ENCODE peak calls at places on chromosomes 6 and 20, in four cellular contexts. K is K562, X is GM12878, A is HepG2. M is an unnamed sample.

GRCh38 chr20:4782373-4782772 is 60.7 kb downstream of the PRND start:
- DNase-seq in X (no peak), A (no peak), K (no peak), M (no peak)

GRCh38 chr6:1313755-1314503 is 2.0 kb downstream of the FOXQ1 start:
- DNase-seq in K (no peak), A (peak), X (no peak), M (peak)

GRCh38 chr6:150025201-150025917 is at the start of gene RAET1L:
- DNase-seq in X (no peak), K (no peak), A (no peak), M (no peak)

GRCh38 chr6:66623050-66623449 is 916.0 kb upstream of the EYS start:
- DNase-seq in A (no peak), X (no peak), K (no peak), M (no peak)

GRCh38 chr20:57241592-57241991 is 24.8 kb downstream of the BMP7 start:
- DNase-seq in X (no peak), K (no peak), A (no peak), M (no peak)

GRCh38 chr6:164106345-164106769 is 691.8 kb downstream of the QKI start:
- DNase-seq in A (peak), K (peak), X (no peak), M (peak)

GRCh38 chr20:7499201-7499600 is 441.1 kb downstream of the HAO1 start:
- DNase-seq in A (no peak), K (no peak), X (no peak), M (no peak)

GRCh38 chr20:25623225-25623735 is 534 bp downstream of the NANP start:
- DNase-seq in X (peak), K (peak), A (peak), M (peak)

GRCh38 chr20:40218296-40218955 is 470.6 kb downstream of the MAFB start:
- DNase-seq in X (no peak), K (peak), A (no peak), M (no peak)

GRCh38 chr6:122615409-122615808 is 5.2 kb downstream of the PKIB start:
- DNase-seq in A (no peak), K (no peak), X (no peak), M (no peak)

GRCh38 chr6:35024601-35025054 is 116.5 kb downstream of the TCP11 start:
- DNase-seq in X (no peak), A (peak), K (peak), M (no peak)

GRCh38 chr6:2952557-2953095 is 18.7 kb downstream of the SERPINB6 start:
- DNase-seq in X (no peak), K (peak), A (peak), M (peak)

GRCh38 chr6:131867744-131868143 is 59.9 kb downstream of the ENPP1 start:
- DNase-seq in K (no peak), A (peak), X (no peak), M (no peak)

GRCh38 chr6:131819507-131820228 is 11.8 kb downstream of the ENPP1 start:
- DNase-seq in X (no peak), K (peak), A (peak), M (no peak)

GRCh38 chr6:165973473-165973872 is 194.2 kb downstream of the TBXT start:
- DNase-seq in A (no peak), K (no peak), X (no peak), M (no peak)

GRCh38 chr20:32285621-32286334 is 8.3 kb downstream of the KIF3B start:
- DNase-seq in K (peak), X (peak), A (no peak), M (no peak)

GRCh38 chr20:7627734-7628663 is 312.3 kb downstream of the HAO1 start:
- DNase-seq in A (no peak), K (no peak), X (no peak), M (no peak)

GRCh38 chr6:134165827-134166226 is 113.4 kb upstream of the SLC2A12 start:
- DNase-seq in X (no peak), A (no peak), K (no peak), M (no peak)

GRCh38 chr6:112243861-112244415 is 10.4 kb downstream of the LAMA4 start:
- DNase-seq in A (no peak), K (no peak), X (no peak), M (no peak)

GRCh38 chr6:135860361-135860760 is 8.9 kb downstream of the PDE7B start:
- DNase-seq in K (no peak), A (no peak), X (no peak), M (no peak)

GRCh38 chr20:3805594-3806264 is 9.6 kb downstream of the CDC25B start:
- DNase-seq in K (peak), A (no peak), X (no peak), M (no peak)

GRCh38 chr20:38730989-38731737 is 6.9 kb downstream of the SLC32A1 start:
- DNase-seq in K (peak), A (peak), X (no peak), M (peak)

GRCh38 chr6:168968801-168969200 is 284.8 kb downstream of the THBS2 start:
- DNase-seq in A (no peak), K (no peak), X (no peak), M (no peak)

GRCh38 chr6:168967556-168967955 is 286.1 kb downstream of the THBS2 start:
- DNase-seq in A (no peak), X (no peak), K (no peak), M (no peak)

GRCh38 chr6:168968228-168968627 is 285.4 kb downstream of the THBS2 start:
- DNase-seq in K (peak), X (no peak), A (peak), M (no peak)

GRCh38 chr6:168971549-168971948 is 282.1 kb downstream of the THBS2 start:
- DNase-seq in K (no peak), X (no peak), A (no peak), M (no peak)
- TF ChIP-seq TCF7 in K (no peak), X (no peak), A (no peak), M (no peak)

GRCh38 chr6:148985499-148985898 is 238.7 kb downstream of the UST start:
- DNase-seq in A (no peak), K (no peak), X (no peak), M (no peak)

GRCh38 chr6:148984516-148985056 is 237.8 kb downstream of the UST start:
- DNase-seq in X (no peak), A (no peak), K (no peak), M (no peak)

GRCh38 chr6:148981515-148981914 is 234.7 kb downstream of the UST start:
- DNase-seq in K (no peak), X (no peak), A (no peak), M (no peak)

GRCh38 chr6:148983366-148983765 is 236.5 kb downstream of the UST start:
- DNase-seq in X (no peak), A (no peak), K (no peak), M (no peak)

DNA sequence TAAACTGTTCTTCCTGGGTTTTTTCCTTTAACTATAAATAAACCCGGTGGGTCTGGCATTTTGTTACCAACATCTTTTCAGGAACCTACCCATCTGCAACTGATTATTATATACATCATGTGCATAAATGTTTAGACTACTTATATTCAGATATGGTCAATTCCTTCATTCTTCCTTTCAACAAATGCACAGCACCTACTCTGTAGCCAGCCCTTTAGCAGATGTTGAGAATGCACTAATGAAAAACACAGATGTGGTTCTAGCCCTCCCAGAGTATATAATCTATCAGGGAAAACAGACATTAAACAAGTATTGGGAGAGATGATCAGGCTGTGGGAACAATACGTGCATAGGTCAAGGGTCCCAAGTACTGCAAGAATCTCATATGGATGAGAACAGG is 237.2 kb downstream of the UST start:
- DNase-seq in A (no peak), K (no peak), X (no peak), M (no peak)
- TF ChIP-seq TCF7 in A (no peak), K (no peak), X (no peak), M (no peak)

GRCh38 chr6:56862415-56863175 is 92.3 kb upstream of the BEND6 start:
- DNase-seq in K (no peak), X (no peak), A (no peak), M (no peak)
- TF ChIP-seq TCF7 in K (no peak), X (no peak), A (no peak), M (no peak)

DNA sequence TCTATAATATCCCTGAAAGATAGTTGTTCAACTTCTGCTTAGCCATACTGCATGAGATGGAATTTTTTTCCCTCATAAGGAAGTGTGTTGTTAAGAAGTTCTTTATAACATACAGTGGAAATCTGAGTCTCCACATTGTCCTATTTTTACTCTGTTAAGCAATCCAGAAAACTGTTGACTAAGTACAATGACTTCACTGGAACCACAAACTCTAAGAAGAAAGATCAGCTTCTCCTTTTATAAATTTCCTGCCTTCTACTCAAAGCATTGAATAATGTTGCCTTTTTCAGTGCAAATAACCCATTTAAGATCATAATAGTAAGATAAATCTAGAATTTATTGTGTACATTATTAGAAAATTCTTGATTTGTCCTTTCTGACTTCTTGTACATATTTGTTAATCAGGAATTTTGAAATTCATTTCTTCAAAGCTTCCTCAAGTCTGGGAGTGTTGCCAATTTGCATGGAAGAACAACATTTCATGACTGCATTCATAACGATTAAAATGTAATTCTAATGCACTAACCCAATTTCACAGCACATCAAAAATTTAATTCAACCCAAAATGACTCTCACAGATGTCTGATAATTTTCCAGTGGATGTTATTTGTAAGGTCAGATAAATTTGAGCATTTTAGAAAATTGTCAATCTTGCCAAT is 45.6 kb upstream of the ANKEF1 start:
- DNase-seq in K (no peak), A (no peak), X (no peak), M (no peak)
- TF ChIP-seq TCF7 in K (no peak), A (no peak), X (no peak), M (no peak)

GRCh38 chr6:30344868-30345671 is at the start of gene RPP21:
- DNase-seq in K (peak), X (no peak), A (peak), M (peak)
- TF ChIP-seq TCF7 in K (peak), X (no peak), A (no peak), M (no peak)

GRCh38 chr6:96900873-96901272 is 3.2 kb upstream of the NDUFAF4 start:
- DNase-seq in A (no peak), K (no peak), X (no peak), M (no peak)
- TF ChIP-seq TCF7 in A (no peak), K (no peak), X (no peak), M (no peak)

GRCh38 chr20:19761853-19762252 is 3.8 kb downstream of the RIN2 start:
- DNase-seq in X (no peak), K (no peak), A (no peak), M (no peak)
- TF ChIP-seq TCF7 in X (no peak), K (no peak), A (no peak), M (no peak)

GRCh38 chr20:59772931-59773913 is 160.2 kb downstream of the SYCP2 start:
- DNase-seq in K (no peak), X (no peak), A (no peak), M (no peak)
- TF ChIP-seq TCF7 in K (no peak), X (no peak), A (no peak), M (no peak)

GRCh38 chr6:42819803-42820508 is 38.1 kb downstream of the BICRAL start:
- DNase-seq in X (no peak), A (peak), K (peak), M (no peak)
- TF ChIP-seq TCF7 in X (no peak), A (no peak), K (no peak), M (no peak)

M was measured in WTC11.